ENCODE peak calls at places on chromosomes 11 and 22, in eight cellular contexts. One of them, this sample, is unnamed. For H3K4me1, the result is how much of the 10 kb centered on the place peaks cover.

GRCh38 chr11:68321293-68322030 is 9.1 kb downstream of the LRP5 start:
- DNase-seq in K562: no peak
- DNase-seq in A549: no peak
- DNase-seq in HCT116: no peak
- DNase-seq in SK-N-SH: no peak
- DNase-seq in GM12878: no peak
- DNase-seq in Panc1: no peak
- DNase-seq in HepG2: peak
- DNase-seq in this sample: no peak

GRCh38 chr22:50626856-50627451 is 998 bp downstream of the ARSA start:
- DNase-seq in K562: no peak
- DNase-seq in A549: no peak
- DNase-seq in HCT116: no peak
- DNase-seq in SK-N-SH: peak
- DNase-seq in GM12878: no peak
- DNase-seq in Panc1: no peak
- DNase-seq in HepG2: no peak
- DNase-seq in this sample: no peak

GRCh38 chr22:45335021-45335818 is 25.5 kb downstream of the FAM118A start:
- DNase-seq in K562: no peak
- DNase-seq in A549: no peak
- DNase-seq in HCT116: no peak
- DNase-seq in SK-N-SH: peak
- DNase-seq in GM12878: no peak
- DNase-seq in Panc1: no peak
- DNase-seq in HepG2: no peak
- DNase-seq in this sample: peak

GRCh38 chr11:1935156-1936071 is 11.7 kb upstream of the MRPL23 start:
- DNase-seq in K562: no peak
- DNase-seq in A549: no peak
- DNase-seq in HCT116: no peak
- DNase-seq in SK-N-SH: no peak
- DNase-seq in GM12878: no peak
- DNase-seq in Panc1: no peak
- DNase-seq in HepG2: no peak
- DNase-seq in this sample: no peak

GRCh38 chr22:22207845-22208564 is 36.6 kb upstream of the VPREB1 start:
- DNase-seq in K562: peak
- DNase-seq in A549: peak
- DNase-seq in HCT116: peak
- DNase-seq in SK-N-SH: peak
- DNase-seq in GM12878: peak
- DNase-seq in Panc1: no peak
- DNase-seq in HepG2: peak
- DNase-seq in this sample: peak

GRCh38 chr11:7056828-7057513 is 31.8 kb upstream of the RBMXL2 start:
- DNase-seq in K562: no peak
- DNase-seq in A549: no peak
- DNase-seq in HCT116: no peak
- DNase-seq in SK-N-SH: no peak
- DNase-seq in GM12878: no peak
- DNase-seq in Panc1: no peak
- DNase-seq in HepG2: no peak
- DNase-seq in this sample: no peak

GRCh38 chr22:40552070-40552469 is 84.4 kb downstream of the MRTFA start:
- DNase-seq in K562: peak
- DNase-seq in A549: no peak
- DNase-seq in HCT116: no peak
- DNase-seq in SK-N-SH: no peak
- DNase-seq in GM12878: no peak
- DNase-seq in Panc1: no peak
- DNase-seq in HepG2: no peak
- DNase-seq in this sample: no peak

GRCh38 chr22:34160117-34160758 is 240.0 kb upstream of the LARGE1 start:
- DNase-seq in K562: no peak
- DNase-seq in A549: no peak
- DNase-seq in HCT116: no peak
- DNase-seq in SK-N-SH: no peak
- DNase-seq in GM12878: no peak
- DNase-seq in Panc1: no peak
- DNase-seq in HepG2: no peak
- DNase-seq in this sample: peak

GRCh38 chr22:49668402-49668801 is 159.3 kb downstream of the BRD1 start:
- DNase-seq in K562: no peak
- DNase-seq in A549: no peak
- DNase-seq in HCT116: no peak
- DNase-seq in SK-N-SH: no peak
- DNase-seq in GM12878: no peak
- DNase-seq in Panc1: no peak
- DNase-seq in HepG2: no peak
- DNase-seq in this sample: no peak

GRCh38 chr11:47593492-47593933 is 698 bp downstream of the C1QTNF4 start:
- DNase-seq in K562: no peak
- DNase-seq in A549: no peak
- DNase-seq in HCT116: no peak
- DNase-seq in SK-N-SH: peak
- DNase-seq in GM12878: no peak
- DNase-seq in Panc1: no peak
- DNase-seq in HepG2: no peak
- DNase-seq in this sample: no peak

GRCh38 chr11:3635641-3636375 is 6.0 kb downstream of the ART5 start:
- DNase-seq in K562: no peak
- DNase-seq in A549: no peak
- DNase-seq in HCT116: no peak
- DNase-seq in SK-N-SH: no peak
- DNase-seq in GM12878: no peak
- DNase-seq in Panc1: no peak
- DNase-seq in HepG2: no peak
- DNase-seq in this sample: no peak

GRCh38 chr11:77473001-77473800 is 693 bp downstream of the PAK1 start:
- DNase-seq in K562: no peak
- DNase-seq in A549: peak
- DNase-seq in HCT116: no peak
- DNase-seq in SK-N-SH: peak
- DNase-seq in GM12878: no peak
- DNase-seq in Panc1: no peak
- DNase-seq in HepG2: no peak
- DNase-seq in this sample: peak

GRCh38 chr11:111723595-111723994 is 42.6 kb downstream of the PPP2R1B start:
- DNase-seq in K562: no peak
- DNase-seq in A549: no peak
- DNase-seq in HCT116: no peak
- DNase-seq in SK-N-SH: peak
- DNase-seq in GM12878: no peak
- DNase-seq in Panc1: no peak
- DNase-seq in HepG2: no peak
- DNase-seq in this sample: peak

GRCh38 chr11:60912223-60912850 is 1.6 kb upstream of the TMEM109 start:
- DNase-seq in K562: no peak
- DNase-seq in A549: no peak
- DNase-seq in HCT116: no peak
- DNase-seq in SK-N-SH: no peak
- DNase-seq in GM12878: no peak
- DNase-seq in Panc1: no peak
- DNase-seq in HepG2: no peak
- DNase-seq in this sample: peak

GRCh38 chr22:34001701-34002466 is 81.6 kb upstream of the LARGE1 start:
- DNase-seq in K562: no peak
- DNase-seq in A549: no peak
- DNase-seq in HCT116: no peak
- DNase-seq in SK-N-SH: no peak
- DNase-seq in GM12878: no peak
- DNase-seq in Panc1: no peak
- DNase-seq in HepG2: no peak
- DNase-seq in this sample: no peak

GRCh38 chr22:22074634-22075381 is 92.2 kb upstream of the TOP3B start:
- DNase-seq in K562: no peak
- DNase-seq in A549: peak
- DNase-seq in HCT116: no peak
- DNase-seq in SK-N-SH: no peak
- DNase-seq in GM12878: no peak
- DNase-seq in Panc1: no peak
- DNase-seq in HepG2: no peak
- DNase-seq in this sample: no peak

GRCh38 chr11:94780432-94780831 is 12.3 kb downstream of the AMOTL1 start:
- DNase-seq in K562: no peak
- DNase-seq in A549: no peak
- DNase-seq in HCT116: no peak
- DNase-seq in SK-N-SH: peak
- DNase-seq in GM12878: no peak
- DNase-seq in Panc1: no peak
- DNase-seq in HepG2: no peak
- DNase-seq in this sample: no peak

GRCh38 chr11:62439785-62440602 is 21.2 kb downstream of the SCGB1A1 start:
- DNase-seq in K562: peak
- DNase-seq in A549: no peak
- DNase-seq in HCT116: no peak
- DNase-seq in SK-N-SH: peak
- DNase-seq in GM12878: no peak
- DNase-seq in Panc1: no peak
- DNase-seq in HepG2: no peak
- DNase-seq in this sample: no peak
- TF ChIP-seq REST in K562: no peak
- TF ChIP-seq REST in A549: no peak
- TF ChIP-seq REST in HCT116: no peak
- TF ChIP-seq REST in SK-N-SH: no peak
- TF ChIP-seq REST in GM12878: no peak
- TF ChIP-seq REST in Panc1: no peak
- TF ChIP-seq REST in HepG2: no peak
- TF ChIP-seq REST in this sample: no peak

GRCh38 chr11:113977701-113978100 is 2.8 kb downstream of the HTR3A start:
- DNase-seq in K562: no peak
- DNase-seq in A549: no peak
- DNase-seq in HCT116: no peak
- DNase-seq in SK-N-SH: no peak
- DNase-seq in GM12878: no peak
- DNase-seq in Panc1: no peak
- DNase-seq in HepG2: no peak
- DNase-seq in this sample: no peak
- H3K4me1 ChIP-seq in K562: under half
- H3K4me1 ChIP-seq in A549: under half
- H3K4me1 ChIP-seq in HCT116: under half
- H3K4me1 ChIP-seq in SK-N-SH: under half
- H3K4me1 ChIP-seq in GM12878: under half
- H3K4me1 ChIP-seq in Panc1: under half
- H3K4me1 ChIP-seq in HepG2: under half
- H3K4me1 ChIP-seq in this sample: under half

GRCh38 chr11:131471976-131472375 is 101.6 kb downstream of the NTM start:
- DNase-seq in K562: no peak
- DNase-seq in A549: no peak
- DNase-seq in HCT116: no peak
- DNase-seq in SK-N-SH: no peak
- DNase-seq in GM12878: no peak
- DNase-seq in Panc1: no peak
- DNase-seq in HepG2: no peak
- DNase-seq in this sample: no peak

GRCh38 chr11:131473510-131473909 is 103.1 kb downstream of the NTM start:
- DNase-seq in K562: no peak
- DNase-seq in A549: no peak
- DNase-seq in HCT116: no peak
- DNase-seq in SK-N-SH: no peak
- DNase-seq in GM12878: no peak
- DNase-seq in Panc1: no peak
- DNase-seq in HepG2: no peak
- DNase-seq in this sample: no peak

GRCh38 chr11:131478341-131478740 is 107.9 kb downstream of the NTM start:
- DNase-seq in K562: no peak
- DNase-seq in A549: no peak
- DNase-seq in HCT116: no peak
- DNase-seq in SK-N-SH: no peak
- DNase-seq in GM12878: no peak
- DNase-seq in Panc1: no peak
- DNase-seq in HepG2: no peak
- DNase-seq in this sample: no peak

GRCh38 chr11:131476266-131476665 is 105.9 kb downstream of the NTM start:
- DNase-seq in K562: no peak
- DNase-seq in A549: no peak
- DNase-seq in HCT116: no peak
- DNase-seq in SK-N-SH: no peak
- DNase-seq in GM12878: no peak
- DNase-seq in Panc1: no peak
- DNase-seq in HepG2: no peak
- DNase-seq in this sample: no peak

DNA sequence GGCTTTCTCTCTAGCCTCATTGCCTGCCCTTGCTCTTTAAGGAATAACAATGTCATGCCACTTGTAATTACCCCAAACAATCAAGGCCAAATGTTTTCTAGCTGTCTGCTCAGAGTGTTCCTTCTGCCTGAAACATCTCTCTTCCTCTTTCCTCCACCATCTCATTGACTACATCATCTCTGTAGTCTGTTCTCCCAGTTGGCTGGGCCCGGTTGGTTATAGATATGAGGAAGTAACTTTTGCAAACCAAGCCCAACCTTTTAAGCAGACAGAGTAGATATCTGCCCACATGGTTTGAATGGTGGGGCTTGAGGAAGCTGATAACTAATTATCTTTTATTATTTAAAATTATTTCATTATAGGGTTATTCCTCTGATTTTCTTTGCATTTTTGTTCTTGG is 104.5 kb downstream of the NTM start:
- DNase-seq in K562: no peak
- DNase-seq in A549: no peak
- DNase-seq in HCT116: no peak
- DNase-seq in SK-N-SH: no peak
- DNase-seq in GM12878: no peak
- DNase-seq in Panc1: no peak
- DNase-seq in HepG2: no peak
- DNase-seq in this sample: no peak
- H3K27ac ChIP-seq in K562: no peak
- H3K27ac ChIP-seq in A549: no peak
- H3K27ac ChIP-seq in HCT116: no peak
- H3K27ac ChIP-seq in SK-N-SH: no peak
- H3K27ac ChIP-seq in GM12878: no peak
- H3K27ac ChIP-seq in Panc1: no peak
- H3K27ac ChIP-seq in HepG2: no peak
- H3K27ac ChIP-seq in this sample: no peak

DNA sequence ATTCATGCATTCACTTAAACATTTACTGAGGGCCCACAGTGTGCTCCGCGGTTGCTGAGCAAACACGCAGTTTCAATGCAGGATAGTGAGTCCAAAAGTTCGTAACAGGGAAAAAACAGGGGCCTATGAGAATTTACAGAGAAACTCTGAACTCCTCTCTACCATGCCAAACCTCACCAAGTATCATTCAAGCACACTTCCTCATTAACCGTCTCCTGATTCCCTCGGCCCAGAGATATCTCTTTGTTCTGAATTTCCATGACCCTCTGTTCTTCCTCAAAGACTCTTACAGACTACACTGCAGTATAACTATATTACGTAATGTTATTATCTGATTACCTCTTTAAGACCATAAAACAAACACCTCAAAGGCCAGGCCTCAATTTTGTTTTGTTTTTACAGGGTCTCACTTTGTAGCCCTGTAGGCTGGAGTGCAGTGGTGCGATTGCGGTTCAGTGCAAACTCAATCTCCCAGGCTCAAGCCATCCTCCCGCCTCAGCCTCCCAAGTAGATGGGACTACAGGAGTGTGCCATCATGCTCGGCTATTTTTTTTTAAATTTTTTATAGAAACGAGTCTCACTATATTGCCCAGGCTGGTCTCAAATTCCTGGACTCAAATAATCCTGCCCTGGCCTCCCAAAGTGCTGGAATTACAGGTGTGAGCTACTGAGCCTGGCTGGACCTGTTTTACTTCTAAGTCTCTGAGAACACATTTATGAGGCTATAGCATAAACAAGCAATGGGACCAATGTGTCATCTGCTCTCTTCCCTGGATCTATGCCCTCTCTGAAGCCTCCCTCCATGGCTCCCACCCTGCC is 3.6 kb downstream of the HPS4 start:
- DNase-seq in K562: no peak
- DNase-seq in A549: no peak
- DNase-seq in HCT116: no peak
- DNase-seq in SK-N-SH: no peak
- DNase-seq in GM12878: no peak
- DNase-seq in Panc1: no peak
- DNase-seq in HepG2: peak
- DNase-seq in this sample: no peak
- TF ChIP-seq REST in K562: no peak
- TF ChIP-seq REST in A549: no peak
- TF ChIP-seq REST in HCT116: no peak
- TF ChIP-seq REST in SK-N-SH: no peak
- TF ChIP-seq REST in GM12878: no peak
- TF ChIP-seq REST in Panc1: no peak
- TF ChIP-seq REST in HepG2: no peak
- TF ChIP-seq REST in this sample: no peak

This sample was measured in GM23338.